ENCODE peak calls at places on chromosomes 16 and 17, in ten cellular contexts. I, K, E, P, X, A, V, R, O and J are unnamed samples.

GRCh38 chr16:56547120-56547948 is 17.5 kb upstream of the MT4 start:
- DNase-seq in I (no peak), K (no peak), E (peak; percentile 20), P (peak; percentile 13), X (no peak), A (no peak), V (peak; percentile 90), R (peak; percentile 60), O (no peak), J (peak; percentile 81)

GRCh38 chr16:30651124-30652004 is 604 bp downstream of the PRR14 start:
- DNase-seq in I (peak; percentile 75), K (peak; percentile 76), E (peak; percentile 88), P (peak; percentile 84), X (peak; percentile 83), A (peak; percentile 41), V (peak; percentile 59), R (peak; percentile 58), O (peak; percentile 78), J (no peak)

GRCh38 chr16:67504190-67505021 is 21.1 kb upstream of the AGRP start:
- DNase-seq in I (no peak), K (no peak), E (no peak), P (peak; percentile 94), X (no peak), A (no peak), V (peak; percentile 88), R (no peak), O (peak; percentile 67), J (no peak)

GRCh38 chr17:50679008-50679544 is 28.6 kb downstream of the ANKRD40 start:
- DNase-seq in I (no peak), K (no peak), E (no peak), P (no peak), X (no peak), A (no peak), V (no peak), R (no peak), O (no peak), J (no peak)

GRCh38 chr17:28225872-28226271 is 93.1 kb upstream of the TMEM97 start:
- DNase-seq in I (no peak), K (no peak), E (no peak), P (no peak), X (no peak), A (no peak), V (no peak), R (no peak), O (no peak), J (no peak)

GRCh38 chr17:21127508-21128077 is 829 bp downstream of the DHRS7B start:
- DNase-seq in I (no peak), K (no peak), E (no peak), P (no peak), X (no peak), A (no peak), V (no peak), R (no peak), O (no peak), J (no peak)

GRCh38 chr16:54722210-54722676 is 208.4 kb upstream of the IRX5 start:
- DNase-seq in I (no peak), K (no peak), E (no peak), P (no peak), X (no peak), A (no peak), V (no peak), R (no peak), O (no peak), J (no peak)

GRCh38 chr16:56350491-56351405 is 74.6 kb downstream of the AMFR start:
- DNase-seq in I (no peak), K (no peak), E (no peak), P (no peak), X (no peak), A (no peak), V (no peak), R (no peak), O (no peak), J (no peak)

GRCh38 chr17:42438600-42439567 is 15.8 kb upstream of the CAVIN1 start:
- DNase-seq in I (no peak), K (peak; percentile 46), E (no peak), P (peak; percentile 66), X (no peak), A (no peak), V (no peak), R (peak; percentile 51), O (peak; percentile 61), J (no peak)

GRCh38 chr16:20074089-20074956 is 633 bp upstream of the GPR139 start:
- DNase-seq in I (no peak), K (no peak), E (peak; percentile 27), P (no peak), X (no peak), A (no peak), V (no peak), R (no peak), O (no peak), J (no peak)

GRCh38 chr17:34589120-34589965 is 10.0 kb downstream of the TMEM132E start:
- DNase-seq in I (no peak), K (no peak), E (no peak), P (no peak), X (no peak), A (no peak), V (no peak), R (no peak), O (no peak), J (no peak)

GRCh38 chr17:1399366-1399678 is 700 bp downstream of the YWHAE start:
- DNase-seq in I (no peak), K (peak; percentile 45), E (no peak), P (no peak), X (peak; percentile 26), A (no peak), V (peak; percentile 39), R (no peak), O (no peak), J (no peak)

GRCh38 chr16:47073223-47074155 is 70.3 kb downstream of the NETO2 start:
- DNase-seq in I (no peak), K (no peak), E (no peak), P (peak; percentile 14), X (no peak), A (no peak), V (no peak), R (no peak), O (no peak), J (no peak)

GRCh38 chr17:28384281-28385036 is 13.0 kb downstream of the SARM1 start:
- DNase-seq in I (no peak), K (peak; percentile 88), E (no peak), P (peak; percentile 85), X (no peak), A (no peak), V (peak; percentile 69), R (no peak), O (peak; percentile 77), J (no peak)

GRCh38 chr17:59027750-59028149 is 78.9 kb downstream of the TRIM37 start:
- DNase-seq in I (no peak), K (no peak), E (no peak), P (no peak), X (no peak), A (no peak), V (no peak), R (no peak), O (no peak), J (no peak)

GRCh38 chr16:67979955-67980678 is at the start of gene DPEP3:
- DNase-seq in I (no peak), K (no peak), E (peak; percentile 52), P (no peak), X (no peak), A (no peak), V (no peak), R (no peak), O (no peak), J (no peak)

GRCh38 chr17:81251943-81252301 is 12.8 kb downstream of the NDUFAF8 start:
- DNase-seq in I (no peak), K (no peak), E (no peak), P (no peak), X (no peak), A (no peak), V (no peak), R (no peak), O (no peak), J (no peak)

GRCh38 chr16:3458278-3458851 is 14.9 kb downstream of the NAA60 start:
- DNase-seq in I (peak; percentile 38), K (no peak), E (no peak), P (no peak), X (no peak), A (no peak), V (no peak), R (no peak), O (no peak), J (no peak)

GRCh38 chr16:12330541-12330940 is 354.0 kb downstream of the SNX29 start:
- DNase-seq in I (no peak), K (no peak), E (no peak), P (no peak), X (no peak), A (no peak), V (no peak), R (no peak), O (no peak), J (no peak)

GRCh38 chr17:4565209-4566141 is 5.1 kb upstream of the GGT6 start:
- DNase-seq in I (peak; percentile 80), K (peak; percentile 72), E (peak; percentile 78), P (peak; percentile 76), X (peak; percentile 82), A (peak; percentile 61), V (peak; percentile 89), R (peak; percentile 84), O (peak; percentile 57), J (peak; percentile 83)

GRCh38 chr17:39094607-39095308 is 56.7 kb downstream of the PLXDC1 start:
- DNase-seq in I (no peak), K (no peak), E (no peak), P (peak; percentile 59), X (no peak), A (no peak), V (no peak), R (no peak), O (peak; percentile 64), J (no peak)

GRCh38 chr16:10760863-10761262 is 17.2 kb downstream of the NUBP1 start:
- DNase-seq in I (no peak), K (no peak), E (no peak), P (no peak), X (no peak), A (no peak), V (no peak), R (no peak), O (no peak), J (no peak)

GRCh38 chr17:28599311-28600184 is 723 bp upstream of the SPAG5 start:
- DNase-seq in I (peak; percentile 82), K (peak; percentile 71), E (peak; percentile 40), P (peak; percentile 80), X (peak; percentile 14), A (peak; percentile 63), V (peak; percentile 80), R (peak; percentile 78), O (no peak), J (no peak)

GRCh38 chr17:83122834-83123233 is 43.4 kb downstream of the METRNL start:
- DNase-seq in I (no peak), K (no peak), E (no peak), P (no peak), X (no peak), A (no peak), V (no peak), R (no peak), O (no peak), J (no peak)